ENCODE peak calls at places on chromosomes 4 and X, in six cellular contexts. I is HepG2, B is nephron progenitor cell, D is thyroid gland, E is cardiac fibroblast, K is colonic mucosa. N is an unnamed sample.
A peak's percentile ranks its signal among the peaks of the same experiment; 100 is the strongest.

GRCh38 chrX:31168596-31168995 is 96.8 kb upstream of the FTHL17 start:
- DNase-seq in I (no peak), B (no peak), D (no peak), E (no peak), K (no peak), N (no peak)

GRCh38 chr4:136934601-136935000 is 597.7 kb downstream of the PCDH18 start:
- DNase-seq in I (no peak), B (no peak), D (no peak), E (peak; percentile 33), K (no peak), N (no peak)

GRCh38 chrX:16838202-16839066 is 31.7 kb downstream of the RBBP7 start:
- DNase-seq in I (no peak), B (peak; percentile 52), D (peak; percentile 28), E (peak; percentile 83), K (no peak), N (no peak)

GRCh38 chrX:68821616-68822015 is 7.2 kb upstream of the EFNB1 start:
- DNase-seq in I (no peak), B (no peak), D (no peak), E (no peak), K (no peak), N (no peak)

GRCh38 chr4:105092356-105092755 is 54.3 kb upstream of the TET2 start:
- DNase-seq in I (no peak), B (no peak), D (no peak), E (peak; percentile 93), K (peak; percentile 34), N (no peak)

GRCh38 chr4:8765631-8766590 is 105.7 kb downstream of the HMX1 start:
- DNase-seq in I (no peak), B (no peak), D (no peak), E (no peak), K (no peak), N (no peak)

GRCh38 chr4:6104541-6105130 is 86.4 kb upstream of the C4orf50 start:
- DNase-seq in I (no peak), B (no peak), D (no peak), E (no peak), K (no peak), N (no peak)

GRCh38 chr4:158630893-158631292 is 40.8 kb downstream of the C4orf46 start:
- DNase-seq in I (no peak), B (no peak), D (no peak), E (peak; percentile 48), K (peak; percentile 34), N (no peak)

GRCh38 chr4:173490256-173490655 is 39.8 kb downstream of the HAND2 start:
- DNase-seq in I (no peak), B (no peak), D (no peak), E (no peak), K (no peak), N (no peak)

GRCh38 chrX:21708116-21708515 is 49.8 kb downstream of the SMPX start:
- DNase-seq in I (no peak), B (no peak), D (peak; percentile 3), E (no peak), K (no peak), N (no peak)

GRCh38 chrX:153633607-153634180 is 13.3 kb upstream of the DUSP9 start:
- DNase-seq in I (no peak), B (no peak), D (no peak), E (no peak), K (no peak), N (no peak)

GRCh38 chrX:105658136-105658535 is 164.2 kb upstream of the NRK start:
- DNase-seq in I (no peak), B (no peak), D (no peak), E (peak; percentile 87), K (no peak), N (no peak)

GRCh38 chr4:92339671-92340070 is 35.9 kb downstream of the GRID2 start:
- DNase-seq in I (no peak), B (no peak), D (no peak), E (no peak), K (no peak), N (no peak)

GRCh38 chr4:103032575-103032974 is 13.1 kb upstream of the SLC9B1 start:
- DNase-seq in I (peak; percentile 52), B (no peak), D (peak; percentile 13), E (peak; percentile 42), K (no peak), N (no peak)

GRCh38 chrX:105323951-105324350 is 103.5 kb upstream of the TEX13A start:
- DNase-seq in I (no peak), B (no peak), D (no peak), E (peak; percentile 53), K (no peak), N (no peak)

GRCh38 chr4:123409301-123409700 is 12.7 kb downstream of the SPRY1 start:
- DNase-seq in I (no peak), B (no peak), D (no peak), E (no peak), K (no peak), N (no peak)

GRCh38 chr4:110196206-110196870 is 2.1 kb downstream of the ELOVL6 start:
- DNase-seq in I (peak; percentile 41), B (peak; percentile 67), D (peak; percentile 35), E (peak; percentile 41), K (peak; percentile 78), N (peak; percentile 69)

GRCh38 chr4:143186202-143186601 is 1.5 kb downstream of the USP38 start:
- DNase-seq in I (peak; percentile 37), B (no peak), D (no peak), E (peak; percentile 45), K (no peak), N (no peak)

GRCh38 chr4:133000012-133000411 is 149.1 kb upstream of the PCDH10 start:
- DNase-seq in I (no peak), B (no peak), D (no peak), E (no peak), K (no peak), N (no peak)

GRCh38 chr4:45004847-45005565 is 278.6 kb upstream of the GNPDA2 start:
- DNase-seq in I (no peak), B (no peak), D (no peak), E (no peak), K (no peak), N (no peak)

GRCh38 chrX:51837926-51838325 is 55.5 kb upstream of the MAGED1 start:
- DNase-seq in I (no peak), B (no peak), D (peak; percentile 58), E (peak; percentile 35), K (peak; percentile 62), N (peak; percentile 65)

GRCh38 chr4:123749408-123749807 is 352.8 kb downstream of the SPRY1 start:
- DNase-seq in I (no peak), B (no peak), D (peak; percentile 2), E (peak; percentile 33), K (no peak), N (no peak)

GRCh38 chr4:155972098-155972497 is 18.4 kb upstream of the CTSO start:
- DNase-seq in I (no peak), B (no peak), D (no peak), E (peak; percentile 58), K (no peak), N (no peak)

GRCh38 chrX:99914676-99915075 is 495.4 kb downstream of the PCDH19 start:
- DNase-seq in I (peak; percentile 0), B (no peak), D (no peak), E (no peak), K (no peak), N (no peak)

GRCh38 chr4:7666011-7666410 is 231.3 kb upstream of the PSAPL1 start:
- DNase-seq in I (no peak), B (no peak), D (no peak), E (no peak), K (no peak), N (no peak)

GRCh38 chr4:174522183-174523002 is at the start of gene HPGD:
- DNase-seq in I (no peak), B (peak; percentile 78), D (peak; percentile 64), E (peak; percentile 12), K (peak; percentile 78), N (peak; percentile 66)

GRCh38 chr4:2080429-2081300 is 21.5 kb downstream of the NAT8L start:
- DNase-seq in I (no peak), B (no peak), D (no peak), E (no peak), K (no peak), N (no peak)

GRCh38 chrX:109362101-109362500 is 119.8 kb downstream of the GUCY2F start:
- DNase-seq in I (no peak), B (no peak), D (no peak), E (no peak), K (no peak), N (no peak)

GRCh38 chr4:153773236-153773690 is 13.4 kb upstream of the RNF175 start:
- DNase-seq in I (no peak), B (no peak), D (no peak), E (no peak), K (no peak), N (no peak)
- TF ChIP-seq CTCF in I (peak; percentile 32), B (no peak), D (no peak), E (peak; percentile 13), K (no peak), N (no peak)

DNA sequence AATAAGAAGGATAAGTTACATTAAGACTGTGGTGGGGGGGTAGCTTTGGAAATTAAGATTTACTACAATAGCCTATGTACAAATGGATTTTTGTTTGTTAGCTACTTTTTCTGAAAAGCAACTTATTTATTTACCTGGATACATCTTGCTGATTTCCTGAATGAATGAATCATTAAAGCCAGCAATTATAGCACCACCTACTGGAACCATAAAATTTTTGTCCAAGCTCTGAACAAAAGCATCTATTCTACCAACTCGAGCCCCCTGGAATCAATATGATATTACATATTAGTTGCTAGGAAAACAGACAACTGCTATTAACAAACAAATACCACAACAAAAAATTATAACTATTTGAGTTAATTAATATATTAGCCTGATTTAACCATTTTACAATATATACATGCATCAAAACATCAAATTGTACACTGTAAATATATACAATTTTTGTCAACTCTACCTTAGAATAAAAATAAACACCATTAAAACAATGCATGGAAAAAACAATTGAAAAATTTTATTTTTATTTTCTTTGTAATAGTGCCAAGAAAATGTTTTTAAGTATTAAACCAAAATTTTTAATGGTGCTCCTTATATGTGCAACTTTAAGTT is 15.3 kb downstream of the SEPSECS start:
- DNase-seq in I (no peak), B (no peak), D (no peak), E (peak; percentile 63), K (no peak), N (no peak)
- TF ChIP-seq CTCF in I (peak; percentile 45), B (peak; percentile 40), D (peak; percentile 60), E (peak; percentile 66), K (peak; percentile 40), N (peak; percentile 50)

DNA sequence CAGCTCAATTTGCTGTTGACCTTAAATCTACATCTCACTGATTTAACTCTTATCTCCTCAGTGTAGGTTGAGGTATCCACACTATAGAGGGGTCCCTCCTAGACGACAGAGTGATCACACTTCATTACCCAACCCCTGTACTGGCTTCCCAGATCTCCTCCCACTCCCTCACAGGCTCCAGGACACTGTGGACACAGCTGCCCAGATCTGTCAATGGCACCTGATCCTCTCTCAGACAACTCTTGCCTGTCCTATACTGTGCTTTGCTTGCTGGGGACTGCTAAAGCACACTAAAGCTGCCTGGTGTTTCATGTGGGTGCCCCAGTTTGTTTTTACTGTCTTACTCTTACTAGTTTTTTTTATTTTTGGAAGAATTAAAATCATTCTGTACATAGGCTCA is 27.9 kb downstream of the RAB40AL start:
- DNase-seq in I (no peak), B (no peak), D (no peak), E (no peak), K (no peak), N (no peak)
- TF ChIP-seq CTCF in I (no peak), B (no peak), D (no peak), E (no peak), K (no peak), N (no peak)

DNA sequence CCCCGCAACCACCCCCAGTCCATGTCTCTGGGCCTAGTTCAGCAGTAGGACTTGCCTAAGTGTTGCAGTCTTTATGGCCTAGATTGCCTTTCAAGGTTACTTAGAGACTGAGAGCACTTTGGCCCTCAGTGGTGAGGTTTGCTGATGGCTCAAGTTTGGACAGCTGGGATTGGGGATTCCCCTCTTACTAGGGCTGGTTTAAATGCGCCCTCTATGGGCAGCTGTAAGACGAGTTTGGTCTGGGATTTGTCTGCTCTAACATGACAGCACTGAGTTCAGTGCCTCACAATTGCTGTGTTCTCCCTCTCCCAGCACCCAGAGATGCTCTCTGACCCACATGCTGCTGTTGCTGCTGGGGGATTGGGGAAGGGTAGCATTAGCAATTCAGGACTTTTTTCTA is 23.1 kb downstream of the DACH2 start:
- DNase-seq in I (peak; percentile 35), B (peak; percentile 35), D (peak; percentile 16), E (peak; percentile 70), K (no peak), N (no peak)
- TF ChIP-seq CTCF in I (peak; percentile 70), B (peak; percentile 52), D (peak; percentile 29), E (peak; percentile 40), K (no peak), N (no peak)

N was measured in mesothelial cell of epicardium.